ENCODE peak calls at places on chromosome 3, in seven cellular contexts. Q, T, H, C, F, J and X are unnamed samples.

GRCh38 chr3:112000971-112001370 is 2.2 kb downstream of the TAGLN3 start:
- DNase-seq in Q (no peak), T (no peak), H (no peak), C (no peak), F (no peak), J (no peak), X (no peak)

GRCh38 chr3:64880926-64881325 is 193.1 kb upstream of the ADAMTS9 start:
- DNase-seq in Q (no peak), T (no peak), H (no peak), C (no peak), F (no peak), J (no peak), X (no peak)

GRCh38 chr3:1515842-1516241 is 423.0 kb downstream of the CNTN6 start:
- DNase-seq in Q (no peak), T (no peak), H (no peak), C (no peak), F (no peak), J (no peak), X (no peak)

GRCh38 chr3:50816896-50817295 is 142.2 kb downstream of the DOCK3 start:
- DNase-seq in Q (no peak), T (no peak), H (no peak), C (no peak), F (no peak), J (no peak), X (no peak)

GRCh38 chr3:43077261-43077660 is 28.6 kb downstream of the POMGNT2 start:
- DNase-seq in Q (no peak), T (no peak), H (no peak), C (no peak), F (no peak), J (no peak), X (no peak)

GRCh38 chr3:99012051-99012450 is 110.6 kb upstream of the DCBLD2 start:
- DNase-seq in Q (no peak), T (no peak), H (no peak), C (peak; percentile 67), F (peak; percentile 82), J (no peak), X (no peak)

GRCh38 chr3:177345049-177345972 is 148.0 kb upstream of the TBL1XR1 start:
- DNase-seq in Q (peak; percentile 90), T (peak; percentile 89), H (peak; percentile 62), C (peak; percentile 96), F (peak; percentile 89), J (peak; percentile 63), X (peak; percentile 94)

GRCh38 chr3:100004931-100005330 is 109.4 kb downstream of the FILIP1L start:
- DNase-seq in Q (no peak), T (no peak), H (no peak), C (no peak), F (no peak), J (no peak), X (no peak)

GRCh38 chr3:44665173-44665572 is 16.6 kb downstream of the ZNF35 start:
- DNase-seq in Q (no peak), T (no peak), H (no peak), C (no peak), F (no peak), J (no peak), X (no peak)

GRCh38 chr3:152173627-152174026 is 95.1 kb upstream of the MBNL1 start:
- DNase-seq in Q (no peak), T (no peak), H (no peak), C (no peak), F (no peak), J (no peak), X (no peak)

GRCh38 chr3:42608586-42608985 is 8.1 kb downstream of the NKTR start:
- DNase-seq in Q (no peak), T (no peak), H (no peak), C (peak; percentile 63), F (no peak), J (no peak), X (no peak)

GRCh38 chr3:77042892-77043291 is 3.0 kb downstream of the ROBO2 start:
- DNase-seq in Q (no peak), T (no peak), H (peak; percentile 24), C (peak; percentile 73), F (no peak), J (no peak), X (no peak)

GRCh38 chr3:33074217-33075067 is 22.5 kb downstream of the GLB1 start:
- DNase-seq in Q (no peak), T (peak; percentile 43), H (peak; percentile 93), C (peak; percentile 86), F (no peak), J (peak; percentile 73), X (no peak)

GRCh38 chr3:175270199-175270837 is 411.2 kb downstream of the NAALADL2 start:
- DNase-seq in Q (no peak), T (no peak), H (peak; percentile 9), C (peak; percentile 82), F (no peak), J (no peak), X (no peak)

GRCh38 chr3:42185044-42185443 is 80.9 kb downstream of the CCK start:
- DNase-seq in Q (no peak), T (no peak), H (no peak), C (peak; percentile 74), F (no peak), J (no peak), X (no peak)

GRCh38 chr3:37826933-37827332 is 34.7 kb upstream of the CTDSPL start:
- DNase-seq in Q (no peak), T (no peak), H (no peak), C (no peak), F (no peak), J (no peak), X (no peak)

GRCh38 chr3:193903976-193904375 is 232.0 kb upstream of the HES1 start:
- DNase-seq in Q (no peak), T (no peak), H (no peak), C (no peak), F (no peak), J (no peak), X (no peak)

GRCh38 chr3:195119461-195120198 is 151.3 kb downstream of the XXYLT1 start:
- DNase-seq in Q (no peak), T (no peak), H (peak; percentile 88), C (peak; percentile 88), F (no peak), J (peak; percentile 81), X (no peak)

GRCh38 chr3:16188071-16188470 is 13.6 kb downstream of the GALNT15 start:
- DNase-seq in Q (no peak), T (no peak), H (no peak), C (no peak), F (no peak), J (no peak), X (no peak)

GRCh38 chr3:61901986-61902385 is 340.6 kb downstream of the PTPRG start:
- DNase-seq in Q (no peak), T (no peak), H (no peak), C (no peak), F (no peak), J (no peak), X (no peak)

GRCh38 chr3:64061628-64062027 is 38.3 kb upstream of the PSMD6 start:
- DNase-seq in Q (no peak), T (no peak), H (no peak), C (no peak), F (no peak), J (no peak), X (no peak)

GRCh38 chr3:52435246-52436101 is 9.4 kb downstream of the SEMA3G start:
- DNase-seq in Q (no peak), T (no peak), H (no peak), C (no peak), F (peak; percentile 58), J (peak; percentile 23), X (no peak)

GRCh38 chr3:40240921-40241320 is 68.6 kb upstream of the EIF1B start:
- DNase-seq in Q (no peak), T (no peak), H (peak; percentile 44), C (no peak), F (no peak), J (peak; percentile 34), X (no peak)
- H3K4me1 ChIP-seq in Q (no peaks in the 10 kb centered on the region), T (no peaks in the 10 kb centered on the region), H (peaks cover 3% of the 10 kb centered on the region), C (no peaks in the 10 kb centered on the region), F (no peaks in the 10 kb centered on the region), J (no peaks in the 10 kb centered on the region), X (no peaks in the 10 kb centered on the region)

GRCh38 chr3:72079369-72079872 is 294.5 kb upstream of the PROK2 start:
- DNase-seq in Q (no peak), T (no peak), H (no peak), C (no peak), F (no peak), J (no peak), X (no peak)
- H3K4me1 ChIP-seq in Q (no peaks in the 10 kb centered on the region), T (peaks cover 47% of the 10 kb centered on the region), H (peaks cover 17% of the 10 kb centered on the region), C (peaks cover 19% of the 10 kb centered on the region), F (no peaks in the 10 kb centered on the region), J (peaks cover 5% of the 10 kb centered on the region), X (no peaks in the 10 kb centered on the region)

GRCh38 chr3:150871192-150871591 is 34.0 kb downstream of the MINDY4B start:
- DNase-seq in Q (no peak), T (no peak), H (no peak), C (no peak), F (no peak), J (no peak), X (no peak)
- H3K4me1 ChIP-seq in Q (no peaks in the 10 kb centered on the region), T (peaks cover 8% of the 10 kb centered on the region), H (no peaks in the 10 kb centered on the region), C (peaks cover 16% of the 10 kb centered on the region), F (peaks cover 7% of the 10 kb centered on the region), J (no peaks in the 10 kb centered on the region), X (no peaks in the 10 kb centered on the region)

GRCh38 chr3:11627612-11628011 is 16.1 kb downstream of the VGLL4 start:
- DNase-seq in Q (no peak), T (no peak), H (no peak), C (no peak), F (no peak), J (no peak), X (no peak)
- H3K4me1 ChIP-seq in Q (peaks cover 75% of the 10 kb centered on the region), T (peaks cover 45% of the 10 kb centered on the region), H (peaks cover 11% of the 10 kb centered on the region), C (peaks cover 13% of the 10 kb centered on the region), F (peaks cover 94% of the 10 kb centered on the region), J (no peaks in the 10 kb centered on the region), X (peaks cover 67% of the 10 kb centered on the region)

GRCh38 chr3:14834807-14835466 is 16.2 kb downstream of the FGD5 start:
- DNase-seq in Q (no peak), T (no peak), H (no peak), C (no peak), F (peak; percentile 63), J (no peak), X (no peak)
- H3K4me1 ChIP-seq in Q (peaks cover 13% of the 10 kb centered on the region), T (peaks cover 31% of the 10 kb centered on the region), H (peaks cover 11% of the 10 kb centered on the region), C (peaks cover 27% of the 10 kb centered on the region), F (no peaks in the 10 kb centered on the region), J (peaks cover 5% of the 10 kb centered on the region), X (no peaks in the 10 kb centered on the region)

GRCh38 chr3:158105124-158105709 is 1.0 kb downstream of the SHOX2 start:
- DNase-seq in Q (no peak), T (no peak), H (peak; percentile 57), C (peak; percentile 89), F (peak; percentile 82), J (peak; percentile 40), X (no peak)
- H3K4me1 ChIP-seq in Q (peaks cover 35% of the 10 kb centered on the region), T (peaks cover 47% of the 10 kb centered on the region), H (peaks cover 56% of the 10 kb centered on the region), C (peaks cover 22% of the 10 kb centered on the region), F (peaks cover 42% of the 10 kb centered on the region), J (no peaks in the 10 kb centered on the region), X (peaks cover 7% of the 10 kb centered on the region)